ENCODE peak calls at places on chromosomes 1 and 21, in four cellular contexts. Z is nephron progenitor cell, T is mesendoderm, R is EH. K is an unnamed sample.

GRCh38 chr1:229874150-229874549 is 192.9 kb upstream of the GALNT2 start:
- DNase-seq in Z (no peak), T (no peak), R (no peak), K (no peak)

GRCh38 chr21:25582888-25583287 is 24.4 kb downstream of the MRPL39 start:
- DNase-seq in Z (no peak), T (no peak), R (no peak), K (no peak)

GRCh38 chr1:89721351-89721750 is 88.4 kb downstream of the LRRC8C start:
- DNase-seq in Z (no peak), T (no peak), R (peak), K (no peak)

GRCh38 chr1:33815061-33815460 is 48.8 kb upstream of the HMGB4 start:
- DNase-seq in Z (no peak), T (no peak), R (peak), K (peak)

GRCh38 chr1:175155936-175156335 is 36.6 kb downstream of the KIAA0040 start:
- DNase-seq in Z (no peak), T (no peak), R (no peak), K (no peak)

GRCh38 chr1:67832737-67833594 is at the start of gene GNG12:
- DNase-seq in Z (peak), T (peak), R (peak), K (peak)

GRCh38 chr21:8991968-8992621 is 1529.3 kb upstream of the TPTE start:
- DNase-seq in Z (no peak), T (no peak), R (peak), K (no peak)

GRCh38 chr1:167605576-167605975 is 24.5 kb upstream of the RCSD1 start:
- DNase-seq in Z (no peak), T (no peak), R (no peak), K (no peak)

GRCh38 chr1:113849072-113849471 is 22.4 kb downstream of the PTPN22 start:
- DNase-seq in Z (no peak), T (no peak), R (no peak), K (no peak)

GRCh38 chr21:42063578-42064521 is 7.3 kb upstream of the UMODL1 start:
- DNase-seq in Z (no peak), T (no peak), R (no peak), K (no peak)